ENCODE peak calls at places on chromosomes 5 and 9, in four cellular contexts. U is stimulated activated CD4-positive, alpha-beta T cell treated with anti-CD3 and anti-CD28 coated beads, Interleukin-4, amount 100 ng/mL, for 24 hours; X is hypothalamus; D is cerebellum. Q is an unnamed sample.

GRCh38 chr5:172918421-172919371 is 40.5 kb upstream of the RPL26L1 start:
- DNase-seq in U (no peak), X (no peak), D (no peak), Q (no peak)

GRCh38 chr9:1100945-1101344 is 50.8 kb downstream of the DMRT2 start:
- DNase-seq in U (no peak), X (peak), D (no peak), Q (no peak)

GRCh38 chr9:13181652-13182051 is 97.8 kb downstream of the MPDZ start:
- DNase-seq in U (no peak), X (no peak), D (no peak), Q (no peak)

GRCh38 chr5:35248843-35249780 is 18.8 kb upstream of the PRLR start:
- DNase-seq in U (no peak), X (no peak), D (no peak), Q (no peak)

GRCh38 chr9:97705354-97705950 is 8.3 kb upstream of the XPA start:
- DNase-seq in U (no peak), X (no peak), D (no peak), Q (no peak)

GRCh38 chr9:137168907-137169763 is 716 bp downstream of the LRRC26 start:
- DNase-seq in U (no peak), X (no peak), D (peak), Q (peak)

GRCh38 chr5:19866088-19866446 is 121.9 kb downstream of the CDH18 start:
- DNase-seq in U (no peak), X (no peak), D (no peak), Q (no peak)

GRCh38 chr9:134612309-134612708 is 29.3 kb upstream of the COL5A1 start:
- DNase-seq in U (no peak), X (no peak), D (no peak), Q (no peak)

GRCh38 chr5:176793343-176793699 is 17.0 kb upstream of the UNC5A start:
- DNase-seq in U (no peak), X (no peak), D (peak), Q (no peak)

GRCh38 chr9:121262450-121262849 is 5.5 kb upstream of the GSN start:
- DNase-seq in U (no peak), X (no peak), D (no peak), Q (no peak)

GRCh38 chr5:172858511-172858989 is 24.5 kb downstream of the ERGIC1 start:
- DNase-seq in U (no peak), X (no peak), D (no peak), Q (no peak)

GRCh38 chr9:132694144-132694543 is 23.9 kb downstream of the GTF3C4 start:
- DNase-seq in U (peak), X (no peak), D (no peak), Q (no peak)

GRCh38 chr9:131264231-131264630 is 12.1 kb downstream of the FAM78A start:
- DNase-seq in U (peak), X (no peak), D (no peak), Q (no peak)

GRCh38 chr9:107711528-107711927 is 222.0 kb upstream of the KLF4 start:
- DNase-seq in U (no peak), X (no peak), D (peak), Q (no peak)

GRCh38 chr5:90408571-90409317 is 812 bp downstream of the CETN3 start:
- DNase-seq in U (no peak), X (no peak), D (peak), Q (no peak)

GRCh38 chr5:146647656-146648199 is 131.7 kb upstream of the GPR151 start:
- DNase-seq in U (no peak), X (peak), D (peak), Q (no peak)

GRCh38 chr5:149757186-149757950 is 27.3 kb downstream of the PPARGC1B start:
- DNase-seq in U (no peak), X (no peak), D (no peak), Q (no peak)

GRCh38 chr5:40409600-40409999 is 270.1 kb upstream of the PTGER4 start:
- DNase-seq in U (peak), X (no peak), D (no peak), Q (no peak)

GRCh38 chr9:27787941-27788340 is 214.7 kb upstream of the C9orf72 start:
- DNase-seq in U (no peak), X (no peak), D (no peak), Q (no peak)

GRCh38 chr5:168843277-168843997 is 264.3 kb upstream of the PANK3 start:
- DNase-seq in U (no peak), X (no peak), D (no peak), Q (no peak)

GRCh38 chr5:142015781-142016533 is 3.1 kb upstream of the GNPDA1 start:
- DNase-seq in U (peak), X (no peak), D (no peak), Q (no peak)

GRCh38 chr5:158889007-158889406 is 210.7 kb downstream of the EBF1 start:
- DNase-seq in U (no peak), X (no peak), D (no peak), Q (no peak)

GRCh38 chr5:158380661-158381060 is 521.7 kb upstream of the CLINT1 start:
- DNase-seq in U (no peak), X (no peak), D (peak), Q (no peak)

GRCh38 chr9:36401179-36401740 is 1.2 kb upstream of the RNF38 start:
- DNase-seq in U (no peak), X (peak), D (peak), Q (peak)

GRCh38 chr5:127290019-127290945 is at the start of gene MEGF10:
- DNase-seq in U (no peak), X (peak), D (peak), Q (peak)

GRCh38 chr9:113632776-113633590 is 169.5 kb downstream of the RGS3 start:
- DNase-seq in U (peak), X (no peak), D (no peak), Q (peak)

GRCh38 chr5:133668458-133668857 is 56.1 kb upstream of the FSTL4 start:
- DNase-seq in U (no peak), X (no peak), D (no peak), Q (no peak)